ENCODE peak calls at places on chromosome 22, in ten cellular contexts. O is NCI-H1048; N is spleen; G is DMS79 treated with DMSO at 0.1 percent for 48 hours; E is central memory CD4-positive, alpha-beta T cell; B is A673; I is H9; S is dermis microvascular lymphatic vessel endothelial cell; J is nephron progenitor cell; U is stimulated activated CD8-positive, alpha-beta memory T cell treated with anti-CD3 and anti-CD28 coated beads, Interleukin-15, amount 100 ng/mL, for 4 hours. W is an unnamed sample.

GRCh38 chr22:39348909-39349505 is 784 bp upstream of the SYNGR1 start:
- DNase-seq in G (peak), N (no peak), U (no peak), I (no peak), J (no peak), B (peak), S (no peak), O (no peak), E (no peak), W (no peak)

GRCh38 chr22:50673231-50674126 is 856 bp downstream of the SHANK3 start:
- DNase-seq in O (no peak), I (no peak), B (peak), U (no peak), G (no peak), J (no peak), N (no peak), S (no peak), E (peak), W (no peak)

GRCh38 chr22:31092161-31092560 is 11.0 kb downstream of the SMTN start:
- DNase-seq in N (no peak), I (peak), U (no peak), O (no peak), E (no peak), S (no peak), B (no peak), G (no peak), J (no peak), W (no peak)

GRCh38 chr22:47144791-47145425 is 382.5 kb downstream of the TBC1D22A start:
- DNase-seq in J (no peak), G (no peak), U (no peak), E (no peak), O (no peak), N (no peak), B (no peak), I (no peak), S (no peak), W (no peak)

GRCh38 chr22:21823740-21824438 is 43.6 kb downstream of the MAPK1 start:
- DNase-seq in I (no peak), U (no peak), N (no peak), B (no peak), O (no peak), G (no peak), S (no peak), E (no peak), J (no peak), W (no peak)

GRCh38 chr22:30282616-30283046 is 6.7 kb downstream of the CASTOR1 start:
- DNase-seq in J (no peak), O (no peak), G (no peak), S (no peak), I (no peak), U (no peak), E (no peak), B (no peak), N (no peak), W (no peak)

GRCh38 chr22:36828815-36829214 is 12.0 kb upstream of the PVALB start:
- DNase-seq in E (no peak), B (no peak), J (no peak), N (no peak), O (no peak), S (no peak), U (no peak), G (no peak), I (no peak), W (no peak)

GRCh38 chr22:38423512-38424503 is 31.2 kb downstream of the KCNJ4 start:
- DNase-seq in G (no peak), O (no peak), U (no peak), B (no peak), I (peak), N (no peak), S (no peak), J (no peak), E (no peak), W (no peak)

GRCh38 chr22:21102659-21103267 is 57.0 kb downstream of the LRRC74B start:
- DNase-seq in B (peak), N (peak), I (peak), U (peak), E (peak), G (peak), S (peak), O (peak), J (peak), W (peak)

GRCh38 chr22:22877523-22878210 is 9.9 kb upstream of the IGLL5 start:
- DNase-seq in N (peak), G (peak), S (no peak), B (peak), O (no peak), E (peak), I (peak), U (peak), J (peak), W (peak)

GRCh38 chr22:17772249-17772962 is 1.9 kb downstream of the BID start:
- DNase-seq in O (no peak), S (no peak), E (no peak), I (no peak), G (peak), B (no peak), J (peak), U (no peak), N (peak), W (no peak)

GRCh38 chr22:32644252-32645100 is 157.0 kb upstream of the TIMP3 start:
- DNase-seq in J (no peak), I (no peak), B (no peak), O (no peak), N (peak), S (peak), E (peak), G (no peak), U (no peak), W (no peak)

GRCh38 chr22:49753961-49754673 is 73.6 kb downstream of the BRD1 start:
- DNase-seq in U (no peak), G (peak), J (no peak), I (peak), E (no peak), N (no peak), B (no peak), O (no peak), S (no peak), W (no peak)

W was measured in HCEC 1CT.